ENCODE peak calls at places on chromosomes 6 and 20, in four cellular contexts. One of them, this sample, is unnamed.
A peak's percentile ranks its signal among the peaks of the same experiment; 100 is the strongest.

GRCh38 chr6:30926644-30927043 is 5.3 kb downstream of the SFTA2 start:
- DNase-seq in H9: no peak
- DNase-seq in IMR-90: no peak
- DNase-seq in H1: no peak
- DNase-seq in this sample: no peak

GRCh38 chr6:148441454-148441911 is 98.8 kb downstream of the SASH1 start:
- DNase-seq in H9: no peak
- DNase-seq in IMR-90: peak; percentile 90
- DNase-seq in H1: no peak
- DNase-seq in this sample: peak; percentile 47

GRCh38 chr6:7996538-7997225 is 67.5 kb downstream of the BLOC1S5 start:
- DNase-seq in H1: no peak
- DNase-seq in IMR-90: peak; percentile 78
- DNase-seq in H9: no peak
- DNase-seq in this sample: no peak

GRCh38 chr6:42017021-42017643 is 33.2 kb upstream of the TAF8 start:
- DNase-seq in H9: no peak
- DNase-seq in IMR-90: peak; percentile 90
- DNase-seq in H1: no peak
- DNase-seq in this sample: no peak

GRCh38 chr6:143556529-143556928 is 45.0 kb upstream of the FUCA2 start:
- DNase-seq in IMR-90: peak; percentile 95
- DNase-seq in H1: peak; percentile 32
- DNase-seq in H9: no peak
- DNase-seq in this sample: peak; percentile 87

GRCh38 chr20:62366370-62367135 is 559 bp downstream of the LAMA5 start:
- DNase-seq in H9: peak; percentile 91
- DNase-seq in H1: peak; percentile 85
- DNase-seq in IMR-90: no peak
- DNase-seq in this sample: peak; percentile 91

GRCh38 chr20:10644458-10645204 is 29.2 kb downstream of the JAG1 start:
- DNase-seq in IMR-90: no peak
- DNase-seq in H9: no peak
- DNase-seq in H1: no peak
- DNase-seq in this sample: peak; percentile 49

GRCh38 chr6:14873132-14873531 is 372.7 kb upstream of the JARID2 start:
- DNase-seq in H1: no peak
- DNase-seq in IMR-90: no peak
- DNase-seq in H9: no peak
- DNase-seq in this sample: no peak

GRCh38 chr6:3152689-3153088 is 4.7 kb downstream of the TUBB2A start:
- DNase-seq in H9: no peak
- DNase-seq in H1: no peak
- DNase-seq in IMR-90: no peak
- DNase-seq in this sample: no peak

GRCh38 chr6:130322673-130323268 is 43.0 kb upstream of the TMEM200A start:
- DNase-seq in H9: no peak
- DNase-seq in H1: no peak
- DNase-seq in IMR-90: peak; percentile 82
- DNase-seq in this sample: peak; percentile 59

GRCh38 chr6:7640607-7641577 is 50.9 kb downstream of the SNRNP48 start:
- DNase-seq in H9: no peak
- DNase-seq in H1: no peak
- DNase-seq in IMR-90: peak; percentile 87
- DNase-seq in this sample: peak; percentile 8

GRCh38 chr6:147055821-147056392 is 148.3 kb upstream of the STXBP5 start:
- DNase-seq in H9: no peak
- DNase-seq in IMR-90: no peak
- DNase-seq in H1: no peak
- DNase-seq in this sample: no peak

GRCh38 chr6:147054158-147054557 is 150.1 kb upstream of the STXBP5 start:
- DNase-seq in H1: no peak
- DNase-seq in H9: no peak
- DNase-seq in IMR-90: no peak
- DNase-seq in this sample: no peak

GRCh38 chr6:147058786-147059434 is 145.3 kb upstream of the STXBP5 start:
- DNase-seq in IMR-90: peak; percentile 6
- DNase-seq in H1: no peak
- DNase-seq in H9: no peak
- DNase-seq in this sample: no peak

GRCh38 chr6:147053311-147053921 is 150.8 kb upstream of the STXBP5 start:
- DNase-seq in IMR-90: no peak
- DNase-seq in H9: peak; percentile 50
- DNase-seq in H1: no peak
- DNase-seq in this sample: peak; percentile 54

GRCh38 chr6:147054871-147055270 is 149.3 kb upstream of the STXBP5 start:
- DNase-seq in H9: no peak
- DNase-seq in H1: no peak
- DNase-seq in IMR-90: no peak
- DNase-seq in this sample: no peak
- H3K56ac ChIP-seq in H9: no peak overlapping the region
- H3K56ac ChIP-seq in H1: no peak overlapping the region
- H3K56ac ChIP-seq in IMR-90: no peak overlapping the region
- H3K56ac ChIP-seq in this sample: no peak overlapping the region

DNA sequence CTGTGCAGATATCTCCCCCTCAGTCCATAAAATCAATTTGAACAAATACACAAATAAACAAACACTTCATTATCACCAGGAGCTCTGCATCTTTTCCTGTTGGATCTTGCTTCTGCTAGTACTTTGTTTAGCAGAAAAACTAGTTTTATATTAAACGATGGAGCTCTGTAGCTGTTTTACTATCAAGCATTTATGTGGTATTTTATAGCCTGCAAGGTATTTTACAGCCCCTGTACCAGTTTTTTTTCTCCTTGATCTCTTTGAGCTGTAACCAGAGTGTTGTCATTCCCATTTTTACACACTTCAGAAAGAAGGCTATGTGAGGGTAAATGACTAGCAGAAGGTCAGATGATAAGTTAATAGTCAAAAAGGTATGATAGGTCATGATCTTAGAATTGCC is 866.6 kb upstream of the MAP3K7 start:
- DNase-seq in IMR-90: no peak
- DNase-seq in H9: no peak
- DNase-seq in H1: no peak
- DNase-seq in this sample: no peak
- H3K56ac ChIP-seq in IMR-90: no peak overlapping the region
- H3K56ac ChIP-seq in H9: no peak overlapping the region
- H3K56ac ChIP-seq in H1: no peak overlapping the region
- H3K56ac ChIP-seq in this sample: no peak overlapping the region

GRCh38 chr20:58510921-58511320 is 4.3 kb downstream of the APCDD1L start:
- DNase-seq in IMR-90: no peak
- DNase-seq in H1: no peak
- DNase-seq in H9: peak; percentile 7
- DNase-seq in this sample: no peak

GRCh38 chr20:58511861-58512260 is 3.3 kb downstream of the APCDD1L start:
- DNase-seq in IMR-90: no peak
- DNase-seq in H9: peak; percentile 2
- DNase-seq in H1: peak; percentile 17
- DNase-seq in this sample: no peak

GRCh38 chr20:58513580-58514285 is 1.5 kb downstream of the APCDD1L start:
- DNase-seq in H1: peak; percentile 67
- DNase-seq in IMR-90: no peak
- DNase-seq in H9: peak; percentile 31
- DNase-seq in this sample: no peak

GRCh38 chr20:58512808-58513552 is 2.2 kb downstream of the APCDD1L start:
- DNase-seq in H1: peak; percentile 60
- DNase-seq in IMR-90: no peak
- DNase-seq in H9: peak; percentile 52
- DNase-seq in this sample: peak; percentile 11

DNA sequence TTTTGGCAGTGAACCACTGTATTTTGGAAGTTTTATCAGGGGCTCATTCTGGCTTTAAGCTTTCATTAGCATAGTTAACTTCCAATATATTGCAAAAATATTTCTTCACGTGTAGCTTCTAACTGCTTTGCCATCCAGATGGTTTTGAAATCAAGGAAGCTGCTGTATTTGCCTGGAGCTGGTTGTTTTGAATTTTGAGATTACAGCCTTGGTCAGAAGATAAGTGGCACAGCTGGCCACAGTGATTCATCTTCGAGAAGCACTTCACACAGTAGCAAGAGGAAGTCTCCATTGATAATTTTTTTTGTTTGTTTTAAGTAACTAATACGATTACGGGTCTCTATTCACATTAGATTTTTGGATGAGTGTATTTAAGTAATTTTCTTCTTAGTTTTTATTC is 3.8 kb downstream of the APCDD1L start:
- DNase-seq in IMR-90: peak; percentile 83
- DNase-seq in H9: no peak
- DNase-seq in H1: no peak
- DNase-seq in this sample: no peak
- H3K56ac ChIP-seq in IMR-90: no peak overlapping the region
- H3K56ac ChIP-seq in H9: no peak overlapping the region
- H3K56ac ChIP-seq in H1: no peak overlapping the region
- H3K56ac ChIP-seq in this sample: no peak overlapping the region

DNA sequence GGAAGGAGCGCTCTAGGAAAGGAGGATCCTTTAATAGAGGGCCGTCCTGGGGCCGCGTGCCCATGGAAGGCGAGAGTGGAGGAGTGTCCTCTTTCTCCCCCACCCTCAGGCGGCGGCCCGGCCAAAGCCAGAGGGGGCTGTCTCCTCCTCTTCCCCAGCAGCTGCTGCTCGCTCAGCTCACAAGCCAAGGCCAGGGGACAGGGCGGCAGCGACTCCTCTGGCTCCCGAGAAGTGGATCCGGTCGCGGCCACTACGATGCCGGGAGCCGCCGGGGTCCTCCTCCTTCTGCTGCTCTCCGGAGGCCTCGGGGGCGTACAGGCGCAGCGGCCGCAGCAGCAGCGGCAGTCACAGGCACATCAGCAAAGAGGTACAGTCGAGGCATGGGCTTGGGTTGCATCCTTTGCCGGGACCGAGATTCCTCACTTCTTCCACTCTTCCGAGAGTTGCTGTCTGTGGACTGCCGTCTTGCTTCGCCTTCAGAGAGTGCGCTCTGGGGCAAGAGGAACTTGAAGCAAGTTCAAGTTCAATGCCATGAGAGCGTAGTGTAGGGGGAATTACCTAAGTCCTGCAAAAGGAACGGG is at the start of gene LAMA2:
- DNase-seq in IMR-90: peak; percentile 55
- DNase-seq in H1: peak; percentile 87
- DNase-seq in H9: peak; percentile 87
- DNase-seq in this sample: peak; percentile 95
- H3K56ac ChIP-seq in IMR-90: peak within 1 kb of the TSS; percentile 54
- H3K56ac ChIP-seq in H1: no peak within 1 kb of the TSS
- H3K56ac ChIP-seq in H9: no peak within 1 kb of the TSS
- H3K56ac ChIP-seq in this sample: peak within 1 kb of the TSS; percentile 96

GRCh38 chr6:36098920-36099647 is 31.2 kb upstream of the MAPK13 start:
- DNase-seq in H1: no peak
- DNase-seq in IMR-90: peak; percentile 20
- DNase-seq in H9: no peak
- DNase-seq in this sample: peak; percentile 77

GRCh38 chr6:36098253-36098919 is 31.9 kb upstream of the MAPK13 start:
- DNase-seq in IMR-90: no peak
- DNase-seq in H1: no peak
- DNase-seq in H9: no peak
- DNase-seq in this sample: no peak

GRCh38 chr6:36094786-36095496 is 35.4 kb upstream of the MAPK13 start:
- DNase-seq in H1: peak; percentile 86
- DNase-seq in H9: peak; percentile 74
- DNase-seq in IMR-90: peak; percentile 71
- DNase-seq in this sample: peak; percentile 74

GRCh38 chr6:36094238-36094637 is 36.1 kb upstream of the MAPK13 start:
- DNase-seq in H9: no peak
- DNase-seq in IMR-90: no peak
- DNase-seq in H1: no peak
- DNase-seq in this sample: no peak

GRCh38 chr6:36095497-36096391 is 34.6 kb upstream of the MAPK13 start:
- DNase-seq in IMR-90: no peak
- DNase-seq in H1: no peak
- DNase-seq in H9: no peak
- DNase-seq in this sample: no peak
- H3K56ac ChIP-seq in IMR-90: no peak overlapping the region
- H3K56ac ChIP-seq in H1: no peak overlapping the region
- H3K56ac ChIP-seq in H9: no peak overlapping the region
- H3K56ac ChIP-seq in this sample: no peak overlapping the region